ENCODE peak calls at places on chromosomes 6 and 20, in six cellular contexts. One of them, this sample, is unnamed.

GRCh38 chr6:38154731-38155130 is 335.2 kb downstream of the ZFAND3 start:
- DNase-seq in psoas muscle: no peak
- DNase-seq in Calu3: no peak
- DNase-seq in RWPE1: no peak
- DNase-seq in anterior cingulate cortex: no peak
- DNase-seq in COR-L47: no peak
- DNase-seq in this sample: no peak

GRCh38 chr20:33554914-33555420 is 65.1 kb downstream of the CBFA2T2 start:
- DNase-seq in anterior cingulate cortex: no peak
- DNase-seq in Calu3: peak
- DNase-seq in COR-L47: peak
- DNase-seq in RWPE1: peak
- DNase-seq in psoas muscle: no peak
- DNase-seq in this sample: no peak

GRCh38 chr6:145189836-145190235 is 545.5 kb downstream of the EPM2A start:
- DNase-seq in RWPE1: no peak
- DNase-seq in COR-L47: no peak
- DNase-seq in psoas muscle: no peak
- DNase-seq in Calu3: no peak
- DNase-seq in anterior cingulate cortex: no peak
- DNase-seq in this sample: no peak

GRCh38 chr6:77880501-77880900 is 227.7 kb downstream of the MEI4 start:
- DNase-seq in RWPE1: no peak
- DNase-seq in anterior cingulate cortex: no peak
- DNase-seq in psoas muscle: no peak
- DNase-seq in Calu3: no peak
- DNase-seq in COR-L47: no peak
- DNase-seq in this sample: no peak

GRCh38 chr6:64932486-64932885 is 774.5 kb downstream of the EYS start:
- DNase-seq in COR-L47: no peak
- DNase-seq in Calu3: no peak
- DNase-seq in anterior cingulate cortex: no peak
- DNase-seq in psoas muscle: no peak
- DNase-seq in RWPE1: no peak
- DNase-seq in this sample: no peak

GRCh38 chr20:34705383-34706021 is 1.4 kb downstream of the TP53INP2 start:
- DNase-seq in COR-L47: no peak
- DNase-seq in psoas muscle: no peak
- DNase-seq in RWPE1: peak
- DNase-seq in anterior cingulate cortex: no peak
- DNase-seq in Calu3: peak
- DNase-seq in this sample: peak

GRCh38 chr6:63307581-63308246 is 12.1 kb downstream of the LGSN start:
- DNase-seq in COR-L47: no peak
- DNase-seq in anterior cingulate cortex: no peak
- DNase-seq in Calu3: peak
- DNase-seq in psoas muscle: no peak
- DNase-seq in RWPE1: peak
- DNase-seq in this sample: no peak

GRCh38 chr6:118263929-118264486 is 284.1 kb upstream of the PLN start:
- DNase-seq in psoas muscle: no peak
- DNase-seq in RWPE1: peak
- DNase-seq in COR-L47: no peak
- DNase-seq in Calu3: no peak
- DNase-seq in anterior cingulate cortex: no peak
- DNase-seq in this sample: no peak

GRCh38 chr6:137192821-137193220 is 19.4 kb upstream of the IL22RA2 start:
- DNase-seq in anterior cingulate cortex: no peak
- DNase-seq in RWPE1: no peak
- DNase-seq in COR-L47: no peak
- DNase-seq in Calu3: no peak
- DNase-seq in psoas muscle: no peak
- DNase-seq in this sample: no peak

GRCh38 chr6:102928109-102928508 is 1534.6 kb downstream of the GRIK2 start:
- DNase-seq in psoas muscle: no peak
- DNase-seq in COR-L47: no peak
- DNase-seq in RWPE1: no peak
- DNase-seq in anterior cingulate cortex: no peak
- DNase-seq in Calu3: no peak
- DNase-seq in this sample: no peak

GRCh38 chr6:44016131-44016870 is 111.0 kb downstream of the MRPL14 start:
- DNase-seq in RWPE1: no peak
- DNase-seq in COR-L47: no peak
- DNase-seq in Calu3: no peak
- DNase-seq in psoas muscle: no peak
- DNase-seq in anterior cingulate cortex: no peak
- DNase-seq in this sample: no peak

GRCh38 chr6:72564231-72564630 is 57.6 kb upstream of the KCNQ5 start:
- DNase-seq in Calu3: no peak
- DNase-seq in psoas muscle: no peak
- DNase-seq in anterior cingulate cortex: no peak
- DNase-seq in COR-L47: no peak
- DNase-seq in RWPE1: no peak
- DNase-seq in this sample: no peak

GRCh38 chr20:60210779-60211617 is 252.8 kb downstream of the CDH26 start:
- DNase-seq in Calu3: peak
- DNase-seq in anterior cingulate cortex: peak
- DNase-seq in RWPE1: peak
- DNase-seq in psoas muscle: peak
- DNase-seq in COR-L47: peak
- DNase-seq in this sample: no peak

GRCh38 chr6:57313009-57313408 is 4.4 kb upstream of the PRIM2 start:
- DNase-seq in Calu3: no peak
- DNase-seq in RWPE1: no peak
- DNase-seq in anterior cingulate cortex: no peak
- DNase-seq in COR-L47: no peak
- DNase-seq in psoas muscle: no peak
- DNase-seq in this sample: no peak

GRCh38 chr6:141988954-141989705 is 143.6 kb upstream of the GJE1 start:
- DNase-seq in psoas muscle: no peak
- DNase-seq in RWPE1: peak
- DNase-seq in COR-L47: peak
- DNase-seq in Calu3: peak
- DNase-seq in anterior cingulate cortex: no peak
- DNase-seq in this sample: no peak

GRCh38 chr20:63351380-63351700 is 9.8 kb downstream of the CHRNA4 start:
- DNase-seq in RWPE1: no peak
- DNase-seq in psoas muscle: no peak
- DNase-seq in Calu3: no peak
- DNase-seq in anterior cingulate cortex: no peak
- DNase-seq in COR-L47: no peak
- DNase-seq in this sample: no peak

GRCh38 chr6:93679836-93680235 is 260.5 kb upstream of the EPHA7 start:
- DNase-seq in Calu3: no peak
- DNase-seq in RWPE1: no peak
- DNase-seq in COR-L47: no peak
- DNase-seq in psoas muscle: no peak
- DNase-seq in anterior cingulate cortex: no peak
- DNase-seq in this sample: no peak

GRCh38 chr6:143325379-143326140 is 124.9 kb downstream of the ADAT2 start:
- DNase-seq in Calu3: no peak
- DNase-seq in COR-L47: no peak
- DNase-seq in psoas muscle: no peak
- DNase-seq in RWPE1: peak
- DNase-seq in anterior cingulate cortex: no peak
- DNase-seq in this sample: no peak

GRCh38 chr20:39888310-39888709 is 800.7 kb downstream of the MAFB start:
- DNase-seq in COR-L47: no peak
- DNase-seq in psoas muscle: no peak
- DNase-seq in anterior cingulate cortex: no peak
- DNase-seq in RWPE1: no peak
- DNase-seq in Calu3: no peak
- DNase-seq in this sample: no peak

GRCh38 chr6:4649728-4650127 is 126.5 kb upstream of the CDYL start:
- DNase-seq in RWPE1: no peak
- DNase-seq in COR-L47: no peak
- DNase-seq in psoas muscle: no peak
- DNase-seq in anterior cingulate cortex: no peak
- DNase-seq in Calu3: no peak
- DNase-seq in this sample: no peak

GRCh38 chr6:163501022-163501421 is 86.5 kb downstream of the QKI start:
- DNase-seq in Calu3: no peak
- DNase-seq in COR-L47: no peak
- DNase-seq in anterior cingulate cortex: no peak
- DNase-seq in psoas muscle: no peak
- DNase-seq in RWPE1: no peak
- DNase-seq in this sample: no peak

GRCh38 chr6:56040271-56040670 is 164.9 kb upstream of the BMP5 start:
- DNase-seq in COR-L47: no peak
- DNase-seq in Calu3: no peak
- DNase-seq in anterior cingulate cortex: no peak
- DNase-seq in psoas muscle: no peak
- DNase-seq in RWPE1: no peak
- DNase-seq in this sample: no peak

GRCh38 chr6:95519228-95520037 is 57.9 kb upstream of the MANEA start:
- DNase-seq in psoas muscle: no peak
- DNase-seq in COR-L47: no peak
- DNase-seq in anterior cingulate cortex: no peak
- DNase-seq in RWPE1: no peak
- DNase-seq in Calu3: no peak
- DNase-seq in this sample: no peak

GRCh38 chr20:24357169-24357568 is 112.3 kb upstream of the SYNDIG1 start:
- DNase-seq in anterior cingulate cortex: no peak
- DNase-seq in psoas muscle: no peak
- DNase-seq in RWPE1: no peak
- DNase-seq in Calu3: no peak
- DNase-seq in COR-L47: peak
- DNase-seq in this sample: no peak

GRCh38 chr6:87706187-87706966 is 4.3 kb upstream of the AKIRIN2 start:
- DNase-seq in psoas muscle: no peak
- DNase-seq in RWPE1: peak
- DNase-seq in Calu3: no peak
- DNase-seq in COR-L47: no peak
- DNase-seq in anterior cingulate cortex: no peak
- DNase-seq in this sample: no peak

GRCh38 chr6:113998811-113999210 is 27.9 kb upstream of the HDAC2 start:
- DNase-seq in anterior cingulate cortex: no peak
- DNase-seq in psoas muscle: no peak
- DNase-seq in COR-L47: no peak
- DNase-seq in RWPE1: no peak
- DNase-seq in Calu3: no peak
- DNase-seq in this sample: no peak

GRCh38 chr6:135087403-135087802 is 32.8 kb upstream of the HBS1L start:
- DNase-seq in psoas muscle: no peak
- DNase-seq in RWPE1: no peak
- DNase-seq in anterior cingulate cortex: no peak
- DNase-seq in COR-L47: no peak
- DNase-seq in Calu3: no peak
- DNase-seq in this sample: no peak

GRCh38 chr6:122042851-122043250 is 356.6 kb upstream of the HSF2 start:
- DNase-seq in RWPE1: no peak
- DNase-seq in COR-L47: no peak
- DNase-seq in Calu3: no peak
- DNase-seq in anterior cingulate cortex: no peak
- DNase-seq in psoas muscle: no peak
- DNase-seq in this sample: no peak

GRCh38 chr6:165615629-165616028 is 47.4 kb downstream of the PDE10A start:
- DNase-seq in Calu3: no peak
- DNase-seq in psoas muscle: no peak
- DNase-seq in anterior cingulate cortex: no peak
- DNase-seq in RWPE1: no peak
- DNase-seq in COR-L47: no peak
- DNase-seq in this sample: no peak